ENCODE peak calls at places on chromosome 11, in nine cellular contexts. P is activated naive CD4-positive, alpha-beta T cell treated with anti-CD3 and anti-CD28 coated beads for 36 hours; I is spleen; V is cardiac fibroblast; S is hippocampal formation; Q is NCI-H510A treated with DMSO at 0.1 percent for 48 hours; Z is ecto neural progenitor cell; E is skeletal muscle cell; H is EH. C is an unnamed sample.

GRCh38 chr11:104484784-104485554 is 321.0 kb upstream of the PDGFD start:
- DNase-seq in P (no peak), I (no peak), V (peak), S (no peak), Q (no peak), Z (no peak), E (no peak), H (no peak), C (no peak)

GRCh38 chr11:115941481-115941993 is 437.3 kb upstream of the CADM1 start:
- DNase-seq in P (no peak), I (no peak), V (peak), S (peak), Q (no peak), Z (no peak), E (peak), H (no peak), C (no peak)

GRCh38 chr11:74106125-74106524 is 64.7 kb downstream of the C2CD3 start:
- DNase-seq in P (no peak), I (no peak), V (no peak), S (no peak), Q (no peak), Z (no peak), E (no peak), H (no peak), C (no peak)

GRCh38 chr11:42951266-42951665 is 360.5 kb upstream of the API5 start:
- DNase-seq in P (no peak), I (no peak), V (no peak), S (no peak), Q (no peak), Z (no peak), E (no peak), H (no peak), C (no peak)

GRCh38 chr11:9095421-9095820 is 4.0 kb upstream of the SCUBE2 start:
- DNase-seq in P (peak), I (no peak), V (no peak), S (no peak), Q (no peak), Z (no peak), E (no peak), H (no peak), C (no peak)

GRCh38 chr11:109978895-109979294 is 114.3 kb upstream of the ZC3H12C start:
- DNase-seq in P (no peak), I (no peak), V (peak), S (no peak), Q (no peak), Z (no peak), E (no peak), H (peak), C (peak)

GRCh38 chr11:92380882-92381281 is 156.3 kb downstream of the FAT3 start:
- DNase-seq in P (no peak), I (no peak), V (peak), S (no peak), Q (no peak), Z (no peak), E (peak), H (peak), C (peak)

GRCh38 chr11:11641581-11641980 is 19.8 kb upstream of the GALNT18 start:
- DNase-seq in P (no peak), I (no peak), V (no peak), S (no peak), Q (no peak), Z (no peak), E (no peak), H (no peak), C (no peak)

GRCh38 chr11:79253280-79253679 is 187.6 kb downstream of the TENM4 start:
- DNase-seq in P (no peak), I (no peak), V (no peak), S (peak), Q (no peak), Z (no peak), E (no peak), H (no peak), C (no peak)

GRCh38 chr11:73995247-73995646 is 12.6 kb upstream of the UCP2 start:
- DNase-seq in P (no peak), I (no peak), V (no peak), S (no peak), Q (peak), Z (no peak), E (no peak), H (peak), C (no peak)

GRCh38 chr11:126310229-126310991 is 6.5 kb downstream of the DCPS start:
- DNase-seq in P (peak), I (peak), V (peak), S (peak), Q (peak), Z (peak), E (no peak), H (peak), C (peak)